ENCODE peak calls at places on chromosomes 13 and 19, in ten cellular contexts. One of them, this sample, is unnamed.
A peak's percentile ranks its signal among the peaks of the same experiment; 100 is the strongest.

GRCh38 chr19:30085394-30085793 is 143.4 kb downstream of the URI1 start:
- DNase-seq in cardiac muscle cell: peak; percentile 11
- DNase-seq in H1: peak; percentile 62
- DNase-seq in ovary: peak; percentile 70
- DNase-seq in colonic mucosa: no peak
- DNase-seq in OCI-LY7: peak; percentile 7
- DNase-seq in pancreas: peak; percentile 40
- DNase-seq in endodermal cell: peak; percentile 87
- DNase-seq in ascending aorta: no peak
- DNase-seq in left ventricle myocardium inferior: no peak
- DNase-seq in this sample: no peak

GRCh38 chr13:66071018-66071417 is 1159.1 kb downstream of the PCDH9 start:
- DNase-seq in cardiac muscle cell: no peak
- DNase-seq in H1: no peak
- DNase-seq in ovary: no peak
- DNase-seq in colonic mucosa: no peak
- DNase-seq in OCI-LY7: no peak
- DNase-seq in pancreas: no peak
- DNase-seq in endodermal cell: no peak
- DNase-seq in ascending aorta: no peak
- DNase-seq in left ventricle myocardium inferior: no peak
- DNase-seq in this sample: no peak

GRCh38 chr13:51999525-51999924 is 11.7 kb downstream of the ATP7B start:
- DNase-seq in cardiac muscle cell: peak; percentile 16
- DNase-seq in H1: no peak
- DNase-seq in ovary: no peak
- DNase-seq in colonic mucosa: no peak
- DNase-seq in OCI-LY7: no peak
- DNase-seq in pancreas: peak; percentile 69
- DNase-seq in endodermal cell: peak; percentile 69
- DNase-seq in ascending aorta: no peak
- DNase-seq in left ventricle myocardium inferior: peak; percentile 72
- DNase-seq in this sample: peak; percentile 64

GRCh38 chr19:13838943-13839192 is 38.1 kb upstream of the NANOS3 start:
- DNase-seq in cardiac muscle cell: no peak
- DNase-seq in H1: no peak
- DNase-seq in ovary: no peak
- DNase-seq in colonic mucosa: no peak
- DNase-seq in OCI-LY7: no peak
- DNase-seq in pancreas: no peak
- DNase-seq in endodermal cell: peak; percentile 58
- DNase-seq in ascending aorta: no peak
- DNase-seq in left ventricle myocardium inferior: no peak
- DNase-seq in this sample: peak; percentile 93

GRCh38 chr13:30864352-30865130 is 41.5 kb upstream of the MEDAG start:
- DNase-seq in cardiac muscle cell: peak; percentile 89
- DNase-seq in H1: no peak
- DNase-seq in ovary: peak; percentile 72
- DNase-seq in colonic mucosa: no peak
- DNase-seq in OCI-LY7: no peak
- DNase-seq in pancreas: no peak
- DNase-seq in endodermal cell: peak; percentile 50
- DNase-seq in ascending aorta: no peak
- DNase-seq in left ventricle myocardium inferior: no peak
- DNase-seq in this sample: no peak

GRCh38 chr19:39057615-39058014 is 25.3 kb upstream of the FBXO27 start:
- DNase-seq in cardiac muscle cell: no peak
- DNase-seq in H1: no peak
- DNase-seq in ovary: no peak
- DNase-seq in colonic mucosa: no peak
- DNase-seq in OCI-LY7: no peak
- DNase-seq in pancreas: no peak
- DNase-seq in endodermal cell: no peak
- DNase-seq in ascending aorta: no peak
- DNase-seq in left ventricle myocardium inferior: no peak
- DNase-seq in this sample: no peak

GRCh38 chr19:535017-535835 is 3.7 kb downstream of the CDC34 start:
- DNase-seq in cardiac muscle cell: no peak
- DNase-seq in H1: no peak
- DNase-seq in ovary: no peak
- DNase-seq in colonic mucosa: no peak
- DNase-seq in OCI-LY7: no peak
- DNase-seq in pancreas: peak; percentile 60
- DNase-seq in endodermal cell: no peak
- DNase-seq in ascending aorta: no peak
- DNase-seq in left ventricle myocardium inferior: no peak
- DNase-seq in this sample: no peak

GRCh38 chr13:80338781-80339577 is 1.9 kb downstream of the SPRY2 start:
- DNase-seq in cardiac muscle cell: peak; percentile 87
- DNase-seq in H1: peak; percentile 66
- DNase-seq in ovary: peak; percentile 72
- DNase-seq in colonic mucosa: peak; percentile 62
- DNase-seq in OCI-LY7: no peak
- DNase-seq in pancreas: peak; percentile 71
- DNase-seq in endodermal cell: peak; percentile 79
- DNase-seq in ascending aorta: peak; percentile 59
- DNase-seq in left ventricle myocardium inferior: peak; percentile 76
- DNase-seq in this sample: peak; percentile 78

GRCh38 chr19:15430526-15431120 is 11.8 kb upstream of the AKAP8L start:
- DNase-seq in cardiac muscle cell: no peak
- DNase-seq in H1: no peak
- DNase-seq in ovary: no peak
- DNase-seq in colonic mucosa: no peak
- DNase-seq in OCI-LY7: no peak
- DNase-seq in pancreas: no peak
- DNase-seq in endodermal cell: no peak
- DNase-seq in ascending aorta: no peak
- DNase-seq in left ventricle myocardium inferior: no peak
- DNase-seq in this sample: no peak
- H3K4me3 ChIP-seq in cardiac muscle cell: no peak overlapping the region
- H3K4me3 ChIP-seq in H1: no peak overlapping the region
- H3K4me3 ChIP-seq in ovary: no peak overlapping the region
- H3K4me3 ChIP-seq in colonic mucosa: no peak overlapping the region
- H3K4me3 ChIP-seq in OCI-LY7: peak overlapping the region; percentile 85
- H3K4me3 ChIP-seq in pancreas: no peak overlapping the region
- H3K4me3 ChIP-seq in endodermal cell: peak overlapping the region; percentile 94
- H3K4me3 ChIP-seq in ascending aorta: no peak overlapping the region
- H3K4me3 ChIP-seq in left ventricle myocardium inferior: peak overlapping the region; percentile 95
- H3K4me3 ChIP-seq in this sample: no peak overlapping the region

DNA sequence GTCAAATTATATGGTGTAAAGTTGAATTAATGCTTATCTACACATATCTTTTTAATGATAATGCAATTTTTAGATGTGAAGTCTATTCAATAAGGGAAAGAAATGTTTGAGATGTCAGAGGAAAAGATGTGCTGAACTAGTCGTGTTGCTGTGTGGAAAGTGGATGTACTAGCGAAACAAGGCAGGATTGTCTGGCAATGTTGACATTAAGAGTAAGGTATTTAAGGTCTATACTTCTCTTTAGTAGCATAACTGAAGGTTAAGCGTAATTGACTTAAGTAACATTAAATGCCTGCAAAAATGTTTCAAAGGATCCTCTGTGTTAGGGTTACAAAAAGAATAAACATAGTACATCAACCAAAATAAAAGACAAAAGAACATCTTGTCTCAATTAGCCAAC is 787.3 kb upstream of the KLHL1 start:
- DNase-seq in cardiac muscle cell: no peak
- DNase-seq in H1: no peak
- DNase-seq in ovary: no peak
- DNase-seq in colonic mucosa: no peak
- DNase-seq in OCI-LY7: no peak
- DNase-seq in pancreas: no peak
- DNase-seq in endodermal cell: no peak
- DNase-seq in ascending aorta: no peak
- DNase-seq in left ventricle myocardium inferior: no peak
- DNase-seq in this sample: no peak
- TF ChIP-seq CTCF in cardiac muscle cell: no peak
- TF ChIP-seq CTCF in H1: no peak
- TF ChIP-seq CTCF in ovary: no peak
- TF ChIP-seq CTCF in colonic mucosa: no peak
- TF ChIP-seq CTCF in OCI-LY7: no peak
- TF ChIP-seq CTCF in pancreas: no peak
- TF ChIP-seq CTCF in endodermal cell: no peak
- TF ChIP-seq CTCF in ascending aorta: no peak
- TF ChIP-seq CTCF in left ventricle myocardium inferior: no peak
- TF ChIP-seq CTCF in this sample: no peak

DNA sequence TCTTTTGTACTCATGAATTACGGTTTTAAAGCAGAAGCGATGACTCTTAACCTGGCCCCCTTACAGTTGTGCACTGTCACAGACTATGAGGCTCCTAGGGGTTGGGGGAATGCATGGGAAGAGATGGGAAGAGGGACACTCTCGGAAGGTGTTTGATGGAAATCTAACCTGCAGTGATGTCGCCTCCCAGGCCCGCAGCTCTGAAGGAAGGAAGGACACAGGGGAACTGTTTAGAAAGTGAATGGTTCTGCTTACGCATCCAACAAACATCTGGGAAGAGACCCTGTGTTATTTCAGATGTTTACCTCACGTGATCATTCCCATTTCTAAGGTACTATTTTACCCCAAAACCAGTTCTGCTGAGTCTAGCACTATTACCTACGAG is 48.0 kb upstream of the SLC7A9 start:
- DNase-seq in cardiac muscle cell: no peak
- DNase-seq in H1: no peak
- DNase-seq in ovary: no peak
- DNase-seq in colonic mucosa: no peak
- DNase-seq in OCI-LY7: no peak
- DNase-seq in pancreas: no peak
- DNase-seq in endodermal cell: no peak
- DNase-seq in ascending aorta: no peak
- DNase-seq in left ventricle myocardium inferior: no peak
- DNase-seq in this sample: no peak
- H3K4me1 ChIP-seq in cardiac muscle cell: no peaks in the 10 kb centered on the region
- H3K4me1 ChIP-seq in H1: peaks cover 10% of the 10 kb centered on the region
- H3K4me1 ChIP-seq in ovary: no peaks in the 10 kb centered on the region
- H3K4me1 ChIP-seq in colonic mucosa: no peaks in the 10 kb centered on the region
- H3K4me1 ChIP-seq in OCI-LY7: no peaks in the 10 kb centered on the region
- H3K4me1 ChIP-seq in pancreas: no peaks in the 10 kb centered on the region
- H3K4me1 ChIP-seq in endodermal cell: no peaks in the 10 kb centered on the region
- H3K4me1 ChIP-seq in ascending aorta: no peaks in the 10 kb centered on the region
- H3K4me1 ChIP-seq in left ventricle myocardium inferior: no peaks in the 10 kb centered on the region
- H3K4me1 ChIP-seq in this sample: no peaks in the 10 kb centered on the region

GRCh38 chr19:33673996-33674395 is 52.2 kb downstream of the CHST8 start:
- DNase-seq in cardiac muscle cell: no peak
- DNase-seq in H1: no peak
- DNase-seq in ovary: no peak
- DNase-seq in colonic mucosa: no peak
- DNase-seq in OCI-LY7: no peak
- DNase-seq in pancreas: no peak
- DNase-seq in endodermal cell: no peak
- DNase-seq in ascending aorta: no peak
- DNase-seq in left ventricle myocardium inferior: no peak
- DNase-seq in this sample: no peak

GRCh38 chr19:33673258-33673875 is 51.6 kb downstream of the CHST8 start:
- DNase-seq in cardiac muscle cell: no peak
- DNase-seq in H1: no peak
- DNase-seq in ovary: no peak
- DNase-seq in colonic mucosa: no peak
- DNase-seq in OCI-LY7: no peak
- DNase-seq in pancreas: no peak
- DNase-seq in endodermal cell: no peak
- DNase-seq in ascending aorta: no peak
- DNase-seq in left ventricle myocardium inferior: no peak
- DNase-seq in this sample: no peak

GRCh38 chr19:33676999-33677665 is 55.4 kb downstream of the CHST8 start:
- DNase-seq in cardiac muscle cell: no peak
- DNase-seq in H1: no peak
- DNase-seq in ovary: no peak
- DNase-seq in colonic mucosa: no peak
- DNase-seq in OCI-LY7: no peak
- DNase-seq in pancreas: no peak
- DNase-seq in endodermal cell: no peak
- DNase-seq in ascending aorta: no peak
- DNase-seq in left ventricle myocardium inferior: no peak
- DNase-seq in this sample: no peak

GRCh38 chr19:33674575-33675367 is 53.0 kb downstream of the CHST8 start:
- DNase-seq in cardiac muscle cell: no peak
- DNase-seq in H1: no peak
- DNase-seq in ovary: no peak
- DNase-seq in colonic mucosa: no peak
- DNase-seq in OCI-LY7: no peak
- DNase-seq in pancreas: no peak
- DNase-seq in endodermal cell: no peak
- DNase-seq in ascending aorta: no peak
- DNase-seq in left ventricle myocardium inferior: no peak
- DNase-seq in this sample: no peak

GRCh38 chr19:33675501-33676124 is 53.9 kb downstream of the CHST8 start:
- DNase-seq in cardiac muscle cell: no peak
- DNase-seq in H1: no peak
- DNase-seq in ovary: no peak
- DNase-seq in colonic mucosa: no peak
- DNase-seq in OCI-LY7: no peak
- DNase-seq in pancreas: no peak
- DNase-seq in endodermal cell: no peak
- DNase-seq in ascending aorta: no peak
- DNase-seq in left ventricle myocardium inferior: no peak
- DNase-seq in this sample: no peak
- H3K4me3 ChIP-seq in cardiac muscle cell: no peak overlapping the region
- H3K4me3 ChIP-seq in H1: no peak overlapping the region
- H3K4me3 ChIP-seq in ovary: no peak overlapping the region
- H3K4me3 ChIP-seq in colonic mucosa: no peak overlapping the region
- H3K4me3 ChIP-seq in OCI-LY7: no peak overlapping the region
- H3K4me3 ChIP-seq in pancreas: no peak overlapping the region
- H3K4me3 ChIP-seq in endodermal cell: no peak overlapping the region
- H3K4me3 ChIP-seq in ascending aorta: no peak overlapping the region
- H3K4me3 ChIP-seq in left ventricle myocardium inferior: no peak overlapping the region
- H3K4me3 ChIP-seq in this sample: no peak overlapping the region

GRCh38 chr13:27712421-27712820 is 79.9 kb upstream of the GSX1 start:
- DNase-seq in cardiac muscle cell: peak; percentile 38
- DNase-seq in H1: no peak
- DNase-seq in ovary: no peak
- DNase-seq in colonic mucosa: no peak
- DNase-seq in OCI-LY7: peak; percentile 28
- DNase-seq in pancreas: peak; percentile 41
- DNase-seq in endodermal cell: no peak
- DNase-seq in ascending aorta: no peak
- DNase-seq in left ventricle myocardium inferior: no peak
- DNase-seq in this sample: peak; percentile 12
- TF ChIP-seq CTCF in cardiac muscle cell: peak; percentile 34
- TF ChIP-seq CTCF in H1: no peak
- TF ChIP-seq CTCF in ovary: no peak
- TF ChIP-seq CTCF in colonic mucosa: no peak
- TF ChIP-seq CTCF in OCI-LY7: peak; percentile 61
- TF ChIP-seq CTCF in pancreas: no peak
- TF ChIP-seq CTCF in endodermal cell: peak; percentile 45
- TF ChIP-seq CTCF in ascending aorta: no peak
- TF ChIP-seq CTCF in left ventricle myocardium inferior: peak; percentile 55
- TF ChIP-seq CTCF in this sample: peak; percentile 59

DNA sequence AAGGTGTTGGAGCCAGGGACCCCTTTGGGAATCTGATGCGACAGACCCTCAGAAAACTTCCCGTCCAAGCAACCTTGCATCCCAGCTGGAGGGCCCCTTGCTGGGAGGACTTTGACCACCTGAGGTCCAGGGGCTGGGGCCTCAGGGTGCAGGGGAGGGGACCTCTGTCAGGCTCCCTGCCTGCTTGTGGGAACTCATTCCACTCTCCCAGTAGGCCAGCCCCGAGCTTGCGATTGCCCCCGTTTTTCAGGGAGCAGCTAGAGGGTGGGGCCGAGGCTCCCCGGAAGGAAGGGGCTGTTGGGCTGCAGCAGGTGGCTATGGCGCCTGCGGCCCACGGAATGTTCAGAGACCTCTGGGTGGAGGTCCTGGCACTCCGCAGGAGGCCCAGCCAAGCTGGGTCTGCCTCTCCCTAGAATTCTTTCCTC is 2.8 kb downstream of the GNA11 start:
- DNase-seq in cardiac muscle cell: no peak
- DNase-seq in H1: no peak
- DNase-seq in ovary: no peak
- DNase-seq in colonic mucosa: no peak
- DNase-seq in OCI-LY7: no peak
- DNase-seq in pancreas: no peak
- DNase-seq in endodermal cell: no peak
- DNase-seq in ascending aorta: no peak
- DNase-seq in left ventricle myocardium inferior: no peak
- DNase-seq in this sample: no peak
- H3K4me1 ChIP-seq in cardiac muscle cell: peaks cover 20% of the 10 kb centered on the region
- H3K4me1 ChIP-seq in H1: peaks cover 3% of the 10 kb centered on the region
- H3K4me1 ChIP-seq in ovary: peaks cover 39% of the 10 kb centered on the region
- H3K4me1 ChIP-seq in colonic mucosa: peaks cover 32% of the 10 kb centered on the region
- H3K4me1 ChIP-seq in OCI-LY7: peaks cover 27% of the 10 kb centered on the region
- H3K4me1 ChIP-seq in pancreas: peaks cover 36% of the 10 kb centered on the region
- H3K4me1 ChIP-seq in endodermal cell: peaks cover 7% of the 10 kb centered on the region
- H3K4me1 ChIP-seq in ascending aorta: peaks cover 34% of the 10 kb centered on the region
- H3K4me1 ChIP-seq in left ventricle myocardium inferior: peaks cover 79% of the 10 kb centered on the region
- H3K4me1 ChIP-seq in this sample: peaks cover 71% of the 10 kb centered on the region

This sample was measured in heart right ventricle.